ENCODE peak calls at places on chromosomes 3 and 15, in five cellular contexts. I is PC-9, U is glutamatergic neuron, Z is COLO829, A is LoVo. Y is an unnamed sample.
A peak's percentile ranks its signal among the peaks of the same experiment; 100 is the strongest.

GRCh38 chr3:23776352-23776891 is 29.3 kb upstream of the UBE2E1 start:
- DNase-seq in I (no peak), A (no peak), Z (peak; percentile 93), U (no peak), Y (no peak)

GRCh38 chr15:40902605-40903561 is 8.6 kb downstream of the VPS18 start:
- DNase-seq in Z (no peak), U (no peak), A (no peak), I (no peak), Y (no peak)

GRCh38 chr3:177580437-177580836 is 383.2 kb upstream of the TBL1XR1 start:
- DNase-seq in I (no peak), A (no peak), U (no peak), Z (no peak), Y (no peak)

GRCh38 chr3:2536575-2536974 is 437.9 kb downstream of the CNTN4 start:
- DNase-seq in I (no peak), Z (no peak), A (no peak), U (no peak), Y (no peak)

GRCh38 chr15:48696627-48697312 is 51.3 kb upstream of the FBN1 start:
- DNase-seq in U (no peak), Z (no peak), A (no peak), I (no peak), Y (no peak)

GRCh38 chr3:66276705-66277274 is 56.0 kb downstream of the SLC25A26 start:
- DNase-seq in A (peak; percentile 31), Z (peak; percentile 62), I (peak; percentile 34), U (peak; percentile 58), Y (no peak)

GRCh38 chr3:69505770-69506407 is 120.0 kb upstream of the FRMD4B start:
- DNase-seq in Z (peak; percentile 36), A (no peak), U (no peak), I (no peak), Y (no peak)

GRCh38 chr15:70259640-70260066 is 161.9 kb upstream of the TLE3 start:
- DNase-seq in U (no peak), Z (no peak), I (no peak), A (no peak), Y (peak; percentile 65)

GRCh38 chr15:26628879-26629529 is 143.9 kb downstream of the GABRB3 start:
- DNase-seq in Z (peak; percentile 84), U (no peak), I (peak; percentile 85), A (no peak), Y (no peak)

GRCh38 chr3:8519774-8520448 is 18.3 kb downstream of the LMCD1 start:
- DNase-seq in Z (no peak), A (no peak), U (no peak), I (no peak), Y (no peak)

GRCh38 chr15:80567721-80568157 is 127.4 kb upstream of the ABHD17C start:
- DNase-seq in Z (peak; percentile 77), U (peak; percentile 32), I (peak; percentile 54), A (peak; percentile 69), Y (peak; percentile 78)

GRCh38 chr3:182725372-182726251 is 67.7 kb upstream of the ATP11B start:
- DNase-seq in I (no peak), Z (no peak), A (no peak), U (no peak), Y (no peak)